ENCODE peak calls at places on chromosomes 6 and 20, in nine cellular contexts. One of them, this sample, is unnamed.

GRCh38 chr6:42017021-42017643 is 33.2 kb upstream of the TAF8 start:
- DNase-seq in iPS DF 19.7: no peak
- DNase-seq in hepatocyte: no peak
- DNase-seq in T47D: no peak
- DNase-seq in cardiac fibroblast: peak
- DNase-seq in mammary epithelial cell: peak
- DNase-seq in cardiac muscle cell: peak
- DNase-seq in right atrium auricular region: no peak
- DNase-seq in T-helper 9 cell: no peak
- DNase-seq in this sample: no peak

GRCh38 chr6:131946992-131947955 is 3.9 kb downstream of the CCN2 start:
- DNase-seq in T47D: no peak
- DNase-seq in cardiac muscle cell: peak
- DNase-seq in cardiac fibroblast: peak
- DNase-seq in iPS DF 19.7: no peak
- DNase-seq in hepatocyte: no peak
- DNase-seq in T-helper 9 cell: no peak
- DNase-seq in right atrium auricular region: no peak
- DNase-seq in mammary epithelial cell: no peak
- DNase-seq in this sample: no peak

GRCh38 chr20:15364781-15365180 is 1027.4 kb upstream of the FLRT3 start:
- DNase-seq in cardiac muscle cell: no peak
- DNase-seq in iPS DF 19.7: no peak
- DNase-seq in T47D: no peak
- DNase-seq in mammary epithelial cell: no peak
- DNase-seq in cardiac fibroblast: no peak
- DNase-seq in hepatocyte: no peak
- DNase-seq in T-helper 9 cell: no peak
- DNase-seq in right atrium auricular region: no peak
- DNase-seq in this sample: no peak

GRCh38 chr6:157186785-157187181 is 136.5 kb downstream of the TMEM242 start:
- DNase-seq in hepatocyte: no peak
- DNase-seq in cardiac muscle cell: no peak
- DNase-seq in T-helper 9 cell: no peak
- DNase-seq in cardiac fibroblast: no peak
- DNase-seq in mammary epithelial cell: no peak
- DNase-seq in T47D: no peak
- DNase-seq in right atrium auricular region: no peak
- DNase-seq in iPS DF 19.7: no peak
- DNase-seq in this sample: no peak

GRCh38 chr6:110552076-110552475 is 75.7 kb upstream of the SLC22A16 start:
- DNase-seq in right atrium auricular region: no peak
- DNase-seq in T-helper 9 cell: no peak
- DNase-seq in mammary epithelial cell: no peak
- DNase-seq in T47D: no peak
- DNase-seq in iPS DF 19.7: no peak
- DNase-seq in cardiac fibroblast: no peak
- DNase-seq in cardiac muscle cell: no peak
- DNase-seq in hepatocyte: no peak
- DNase-seq in this sample: no peak

GRCh38 chr6:5215181-5215580 is 45.6 kb downstream of the LYRM4 start:
- DNase-seq in cardiac fibroblast: peak
- DNase-seq in T47D: no peak
- DNase-seq in cardiac muscle cell: peak
- DNase-seq in hepatocyte: no peak
- DNase-seq in right atrium auricular region: no peak
- DNase-seq in mammary epithelial cell: no peak
- DNase-seq in T-helper 9 cell: no peak
- DNase-seq in iPS DF 19.7: no peak
- DNase-seq in this sample: no peak

GRCh38 chr20:48038703-48039102 is 253.4 kb upstream of the SULF2 start:
- DNase-seq in right atrium auricular region: no peak
- DNase-seq in cardiac muscle cell: no peak
- DNase-seq in hepatocyte: no peak
- DNase-seq in mammary epithelial cell: no peak
- DNase-seq in cardiac fibroblast: no peak
- DNase-seq in iPS DF 19.7: no peak
- DNase-seq in T47D: no peak
- DNase-seq in T-helper 9 cell: no peak
- DNase-seq in this sample: no peak

GRCh38 chr6:26532699-26533523 is 5.3 kb upstream of the HMGN4 start:
- DNase-seq in right atrium auricular region: peak
- DNase-seq in iPS DF 19.7: no peak
- DNase-seq in mammary epithelial cell: peak
- DNase-seq in T-helper 9 cell: peak
- DNase-seq in T47D: no peak
- DNase-seq in hepatocyte: peak
- DNase-seq in cardiac muscle cell: peak
- DNase-seq in cardiac fibroblast: peak
- DNase-seq in this sample: peak

GRCh38 chr6:139519571-139520031 is 145.2 kb upstream of the CITED2 start:
- DNase-seq in cardiac muscle cell: peak
- DNase-seq in right atrium auricular region: no peak
- DNase-seq in T47D: no peak
- DNase-seq in iPS DF 19.7: no peak
- DNase-seq in hepatocyte: no peak
- DNase-seq in cardiac fibroblast: peak
- DNase-seq in mammary epithelial cell: no peak
- DNase-seq in T-helper 9 cell: no peak
- DNase-seq in this sample: no peak